ENCODE peak calls at places on chromosome 18, in five cellular contexts. H is tibial artery, T is choroid plexus epithelial cell, L is H1, V is endothelial cell of umbilical vein. Y is an unnamed sample.

GRCh38 chr18:57834616-57835015 is 31.5 kb upstream of the ATP8B1 start:
- DNase-seq in H (no peak), T (no peak), L (no peak), V (no peak), Y (no peak)

GRCh38 chr18:72700961-72701710 is 157.0 kb upstream of the CBLN2 start:
- DNase-seq in H (no peak), T (peak), L (no peak), V (no peak), Y (no peak)

GRCh38 chr18:26574958-26575864 is 26.9 kb upstream of the KCTD1 start:
- DNase-seq in H (no peak), T (peak), L (peak), V (peak), Y (peak)

GRCh38 chr18:60693426-60693825 is 320.9 kb upstream of the MC4R start:
- DNase-seq in H (no peak), T (no peak), L (no peak), V (peak), Y (no peak)

GRCh38 chr18:45980229-45980628 is 13.1 kb upstream of the EPG5 start:
- DNase-seq in H (no peak), T (no peak), L (no peak), V (no peak), Y (no peak)

GRCh38 chr18:8802031-8802679 is 96.8 kb downstream of the MTCL1 start:
- DNase-seq in H (no peak), T (peak), L (no peak), V (no peak), Y (no peak)

GRCh38 chr18:57772387-57772799 is 30.7 kb downstream of the ATP8B1 start:
- DNase-seq in H (no peak), T (no peak), L (no peak), V (no peak), Y (no peak)

GRCh38 chr18:49249523-49249922 is 210.9 kb downstream of the DYM start:
- DNase-seq in H (no peak), T (peak), L (no peak), V (peak), Y (peak)

GRCh38 chr18:65706646-65707045 is 44.2 kb upstream of the CDH7 start:
- DNase-seq in H (no peak), T (no peak), L (no peak), V (no peak), Y (no peak)

GRCh38 chr18:360676-361075 is 92.8 kb upstream of the THOC1 start:
- DNase-seq in H (no peak), T (no peak), L (no peak), V (no peak), Y (no peak)

GRCh38 chr18:23099621-23100020 is 35.7 kb upstream of the CABLES1 start:
- DNase-seq in H (no peak), T (no peak), L (no peak), V (no peak), Y (no peak)

GRCh38 chr18:7789853-7790552 is 222.9 kb downstream of the PTPRM start:
- DNase-seq in H (no peak), T (peak), L (peak), V (peak), Y (no peak)

GRCh38 chr18:34128436-34128835 is 96.3 kb downstream of the NOL4 start:
- DNase-seq in H (no peak), T (peak), L (no peak), V (no peak), Y (peak)

GRCh38 chr18:5759169-5759568 is 136.2 kb downstream of the TMEM200C start:
- DNase-seq in H (no peak), T (no peak), L (no peak), V (no peak), Y (no peak)

GRCh38 chr18:56221195-56222065 is 417.0 kb downstream of the TXNL1 start:
- DNase-seq in H (no peak), T (no peak), L (no peak), V (no peak), Y (no peak)

GRCh38 chr18:31614044-31614443 is 22.4 kb downstream of the TTR start:
- DNase-seq in H (no peak), T (no peak), L (no peak), V (no peak), Y (no peak)

GRCh38 chr18:22193466-22193865 is 24.1 kb downstream of the GATA6 start:
- DNase-seq in H (no peak), T (peak), L (no peak), V (peak), Y (no peak)

GRCh38 chr18:24456549-24456948 is 3.9 kb upstream of the HRH4 start:
- DNase-seq in H (no peak), T (no peak), L (no peak), V (no peak), Y (no peak)

GRCh38 chr18:74509856-74510769 is 13.9 kb downstream of the CNDP2 start:
- DNase-seq in H (peak), T (no peak), L (no peak), V (no peak), Y (no peak)

GRCh38 chr18:39455300-39455699 is 1889.7 kb upstream of the CELF4 start:
- DNase-seq in H (no peak), T (peak), L (no peak), V (peak), Y (peak)

GRCh38 chr18:72991379-72991778 is 123.6 kb upstream of the NETO1 start:
- DNase-seq in H (no peak), T (no peak), L (no peak), V (no peak), Y (no peak)

GRCh38 chr18:65788373-65788772 is 37.6 kb downstream of the CDH7 start:
- DNase-seq in H (no peak), T (peak), L (no peak), V (no peak), Y (no peak)

GRCh38 chr18:36340232-36340631 is 42.7 kb downstream of the FHOD3 start:
- DNase-seq in H (no peak), T (no peak), L (no peak), V (no peak), Y (no peak)

GRCh38 chr18:741931-742512 is 29.6 kb upstream of the ENOSF1 start:
- DNase-seq in H (no peak), T (peak), L (no peak), V (peak), Y (peak)

GRCh38 chr18:31977270-31977872 is 34.4 kb upstream of the TRAPPC8 start:
- DNase-seq in H (no peak), T (peak), L (peak), V (peak), Y (no peak)

GRCh38 chr18:7273301-7273911 is 42.5 kb downstream of the LRRC30 start:
- DNase-seq in H (peak), T (peak), L (no peak), V (peak), Y (no peak)

GRCh38 chr18:61896767-61897166 is 4.0 kb upstream of the RNF152 start:
- DNase-seq in H (peak), T (peak), L (no peak), V (peak), Y (peak)

GRCh38 chr18:10928971-10929373 is 220.4 kb downstream of the PIEZO2 start:
- DNase-seq in H (no peak), T (peak), L (no peak), V (no peak), Y (no peak)

GRCh38 chr18:58117685-58118403 is 73.8 kb downstream of the NEDD4L start:
- DNase-seq in H (no peak), T (peak), L (no peak), V (peak), Y (peak)

GRCh38 chr18:24270937-24271380 is 126.7 kb downstream of the OSBPL1A start:
- DNase-seq in H (no peak), T (peak), L (no peak), V (peak), Y (peak)

GRCh38 chr18:34493566-34494358 is 216.3 kb upstream of the DTNA start:
- DNase-seq in H (peak), T (peak), L (no peak), V (peak), Y (no peak)

GRCh38 chr18:42412896-42413295 is 457.9 kb downstream of the PIK3C3 start:
- DNase-seq in H (no peak), T (peak), L (no peak), V (no peak), Y (no peak)

GRCh38 chr18:25518716-25519053 is 166.7 kb upstream of the ZNF521 start:
- DNase-seq in H (no peak), T (no peak), L (no peak), V (no peak), Y (no peak)

GRCh38 chr18:50079571-50080295 is 115.2 kb downstream of the MYO5B start:
- DNase-seq in H (peak), T (no peak), L (no peak), V (no peak), Y (no peak)

GRCh38 chr18:22268641-22269128 is 99.3 kb downstream of the GATA6 start:
- DNase-seq in H (no peak), T (no peak), L (no peak), V (peak), Y (no peak)

GRCh38 chr18:54775686-54776085 is 52.6 kb upstream of the RAB27B start:
- DNase-seq in H (no peak), T (peak), L (no peak), V (peak), Y (peak)

GRCh38 chr18:46793565-46793964 is 36.7 kb upstream of the ST8SIA5 start:
- DNase-seq in H (no peak), T (peak), L (no peak), V (no peak), Y (no peak)

GRCh38 chr18:8625693-8626092 is 16.5 kb downstream of the RAB12 start:
- DNase-seq in H (no peak), T (no peak), L (no peak), V (no peak), Y (no peak)

GRCh38 chr18:23158884-23159820 is 23.9 kb downstream of the CABLES1 start:
- DNase-seq in H (no peak), T (no peak), L (no peak), V (no peak), Y (no peak)

GRCh38 chr18:75207298-75208054 is 1.5 kb downstream of the PTGR3 start:
- DNase-seq in H (no peak), T (peak), L (no peak), V (no peak), Y (no peak)

GRCh38 chr18:51125976-51126375 is 71.5 kb downstream of the MEX3C start:
- DNase-seq in H (no peak), T (no peak), L (no peak), V (no peak), Y (no peak)

GRCh38 chr18:51122266-51123045 is 75.0 kb downstream of the MEX3C start:
- DNase-seq in H (no peak), T (no peak), L (no peak), V (no peak), Y (no peak)

GRCh38 chr18:51123481-51123880 is 74.0 kb downstream of the MEX3C start:
- DNase-seq in H (no peak), T (no peak), L (no peak), V (no peak), Y (no peak)

GRCh38 chr18:51123046-51123395 is 74.5 kb downstream of the MEX3C start:
- DNase-seq in H (no peak), T (no peak), L (no peak), V (no peak), Y (no peak)

GRCh38 chr18:51123936-51124486 is 73.5 kb downstream of the MEX3C start:
- DNase-seq in H (no peak), T (no peak), L (no peak), V (no peak), Y (no peak)
- TF ChIP-seq CTCF in H (no peak), T (no peak), L (no peak), V (no peak), Y (no peak)

GRCh38 chr18:77366725-77367641 is 117.3 kb downstream of the GALR1 start:
- DNase-seq in H (no peak), T (peak), L (no peak), V (no peak), Y (no peak)
- H3K4me3 ChIP-seq in H (no peak), T (peak), L (no peak), V (no peak), Y (no peak)

DNA sequence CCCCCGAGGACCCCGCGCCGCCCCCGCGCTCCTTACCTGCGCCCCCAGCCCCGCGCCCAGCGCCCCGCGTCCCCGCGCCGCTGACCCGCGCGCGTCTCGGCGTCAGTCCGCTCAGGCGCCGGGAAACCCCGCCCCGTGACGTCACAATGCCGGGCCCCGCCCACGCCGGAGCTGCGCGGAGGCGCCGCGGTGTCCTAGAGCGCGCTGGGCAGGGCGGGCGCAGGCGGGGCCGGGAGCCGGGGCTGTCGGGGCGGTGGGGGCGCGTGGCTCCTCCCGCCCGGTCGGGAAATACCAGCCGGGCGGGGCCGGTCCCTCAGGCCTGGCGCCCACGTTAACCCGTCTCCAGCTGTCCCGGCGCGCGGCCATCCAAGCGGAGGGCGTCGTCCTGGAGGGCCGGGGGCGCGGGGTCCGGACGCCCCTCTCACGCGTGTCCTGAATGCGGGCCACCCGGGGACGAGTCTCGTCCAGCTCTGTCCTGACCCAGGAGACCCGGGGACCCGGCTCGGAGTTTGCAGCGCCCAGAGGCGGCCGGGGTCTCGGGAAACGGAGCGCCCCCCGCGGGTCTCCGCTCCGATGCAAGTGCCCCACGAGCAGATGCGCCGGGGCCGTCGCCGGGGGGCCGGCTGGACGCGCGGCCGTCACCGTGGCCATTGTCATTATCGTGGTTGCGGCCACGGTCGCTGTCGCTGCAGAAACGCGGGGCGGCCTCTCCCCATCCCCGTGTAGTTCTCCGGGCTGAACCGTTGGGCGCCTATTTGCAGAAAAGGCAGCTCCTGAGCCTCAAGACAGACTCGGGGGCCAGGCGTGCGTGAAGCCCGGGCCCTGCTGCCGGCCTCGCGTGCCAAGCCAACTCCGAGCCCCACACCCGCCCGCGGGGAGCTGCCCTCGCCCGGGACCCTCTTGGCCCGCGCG is at the start of gene SLC66A2:
- DNase-seq in H (peak), T (peak), L (no peak), V (peak), Y (no peak)
- TF ChIP-seq CTCF in H (no peak), T (no peak), L (no peak), V (no peak), Y (no peak)

DNA sequence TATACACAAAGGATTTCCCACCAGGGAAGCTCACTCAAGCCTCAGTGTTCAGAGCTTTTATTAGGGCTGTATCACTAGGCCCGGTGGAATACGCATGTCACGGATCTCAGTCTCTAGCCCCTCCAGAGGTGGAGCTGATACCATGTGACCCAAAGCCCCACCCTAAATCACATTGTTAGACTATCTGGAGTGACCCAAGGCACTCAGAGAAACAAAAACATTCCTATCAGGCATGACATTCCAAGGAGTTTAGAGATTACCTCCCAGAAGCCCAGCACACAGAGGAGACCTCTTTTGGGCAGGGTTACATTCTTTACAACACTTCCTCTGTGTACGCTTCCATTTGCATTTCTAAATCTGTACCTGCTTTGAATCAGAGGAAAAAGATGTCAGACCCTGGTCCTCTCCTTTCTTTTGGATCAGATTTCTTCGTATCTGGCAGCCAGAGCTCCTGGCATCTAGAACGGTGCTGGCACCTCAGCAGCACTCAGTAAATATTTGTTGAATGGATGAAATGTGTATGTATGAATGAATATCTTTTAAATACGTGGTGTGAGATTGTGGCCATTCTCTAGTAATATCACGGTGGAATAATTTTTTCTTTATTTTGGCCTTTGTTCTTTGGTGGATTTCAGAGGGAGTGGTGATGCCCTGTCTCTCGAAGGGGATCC is 37.7 kb upstream of the SMAD2 start:
- DNase-seq in H (no peak), T (peak), L (peak), V (no peak), Y (peak)
- H3K4me3 ChIP-seq in H (no peak), T (no peak), L (no peak), V (no peak), Y (peak)

DNA sequence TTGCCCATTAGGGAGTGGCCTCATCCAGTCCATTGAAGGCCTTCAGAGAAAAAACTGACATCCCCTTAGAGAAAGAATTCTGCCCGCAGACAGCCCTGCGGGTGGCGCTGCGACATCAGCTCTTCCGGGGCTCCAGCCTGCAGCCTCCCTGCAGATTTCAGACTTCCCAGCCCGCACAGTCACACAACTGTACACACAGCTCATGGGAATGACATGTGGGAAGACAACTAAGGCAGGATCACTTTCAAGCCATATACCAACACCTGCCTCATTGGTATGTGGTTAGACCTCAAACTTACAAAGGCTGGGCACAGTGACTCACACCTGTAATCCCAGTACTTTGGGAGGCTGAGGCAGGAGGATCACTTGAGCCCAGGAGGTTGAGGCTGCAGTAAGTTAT is 24.8 kb upstream of the TUBB6 start:
- DNase-seq in H (no peak), T (peak), L (no peak), V (peak), Y (no peak)
- TF ChIP-seq CTCF in H (no peak), T (peak), L (peak), V (peak), Y (peak)

DNA sequence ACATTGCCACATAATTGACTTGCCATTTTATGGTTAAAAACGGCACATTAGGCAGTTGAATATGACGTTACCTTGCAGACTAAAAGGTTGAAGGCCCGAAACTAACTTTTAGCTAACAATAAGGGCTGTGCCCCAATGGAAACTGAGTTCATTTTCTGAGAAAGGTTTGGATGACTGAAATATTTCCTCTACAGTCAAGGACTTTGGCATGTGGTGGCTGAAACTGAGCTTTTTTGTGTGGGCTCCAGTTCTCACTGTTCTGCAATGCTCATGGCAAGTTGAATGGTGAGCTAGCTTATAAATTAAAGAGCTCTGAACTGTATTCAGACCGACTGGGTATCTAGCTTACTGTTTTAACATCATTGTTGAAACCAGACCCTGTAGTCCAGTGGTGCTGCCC is 23.8 kb upstream of the TXNDC2 start:
- DNase-seq in H (no peak), T (no peak), L (no peak), V (no peak), Y (no peak)
- H3K4me3 ChIP-seq in H (no peak), T (no peak), L (no peak), V (no peak), Y (no peak)

DNA sequence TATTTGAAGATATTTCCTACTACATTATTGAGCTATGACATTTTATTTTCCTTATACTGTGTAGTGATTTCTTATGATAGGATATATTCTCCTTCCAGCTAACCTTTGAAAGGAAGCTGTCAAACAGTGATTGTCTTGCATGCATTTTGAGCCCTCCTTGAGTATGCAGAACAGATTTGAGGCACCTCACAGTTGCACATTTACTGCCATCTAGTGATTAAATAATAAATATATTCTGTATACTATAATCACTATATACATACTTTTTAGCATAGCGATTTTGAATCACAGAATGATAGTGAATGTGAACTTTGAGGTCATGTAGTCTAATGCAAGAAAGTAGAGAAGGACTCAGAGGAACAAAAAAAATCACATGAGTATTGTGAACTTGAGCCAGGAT is 268.4 kb upstream of the CDH19 start:
- DNase-seq in H (no peak), T (peak), L (no peak), V (peak), Y (no peak)
- TF ChIP-seq CTCF in H (peak), T (peak), L (no peak), V (no peak), Y (peak)

DNA sequence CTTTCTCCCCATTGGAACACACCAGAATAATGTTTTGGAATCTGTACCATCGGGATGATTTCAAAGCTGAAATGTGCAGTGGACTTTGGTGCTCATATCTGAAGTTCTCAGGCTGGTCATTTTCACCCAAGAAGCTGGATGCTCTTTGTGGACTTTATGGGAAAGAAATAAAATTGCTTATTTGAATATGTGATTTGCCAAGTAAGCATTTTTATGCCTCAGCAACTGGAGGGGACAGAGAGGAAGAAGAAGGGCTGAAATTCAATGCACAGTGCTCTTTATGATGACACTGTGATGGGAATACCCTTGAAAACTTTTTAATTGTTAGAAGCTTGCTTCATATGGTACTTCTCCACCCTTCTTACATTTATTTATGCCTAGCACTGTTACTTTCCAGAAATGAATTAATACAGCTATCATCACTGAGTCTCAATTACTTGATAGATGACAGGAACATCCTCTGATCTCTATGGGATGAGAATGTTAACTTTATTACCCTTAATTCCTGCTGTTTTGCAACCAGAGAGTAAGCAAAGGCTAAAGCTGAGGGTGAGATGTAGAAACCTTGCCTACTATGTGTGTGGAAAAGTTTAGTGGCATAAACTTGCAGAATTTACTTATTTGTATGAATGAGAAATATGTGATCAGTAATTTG is 23.6 kb downstream of the SETBP1 start:
- DNase-seq in H (no peak), T (no peak), L (no peak), V (no peak), Y (no peak)
- H3K4me3 ChIP-seq in H (no peak), T (no peak), L (no peak), V (no peak), Y (no peak)